ENCODE peak calls at places on chromosomes 2 and 18, in five cellular contexts. C, D, Y, T and O are unnamed samples.

GRCh38 chr18:12296457-12296856 is 11.6 kb upstream of the TUBB6 start:
- DNase-seq in C (no peak), D (no peak), Y (no peak), T (no peak), O (no peak)

GRCh38 chr2:46847726-46848421 is 67.7 kb downstream of the MCFD2 start:
- DNase-seq in C (no peak), D (no peak), Y (peak), T (no peak), O (no peak)

GRCh38 chr2:190804182-190804795 is 76.3 kb upstream of the GLS start:
- DNase-seq in C (no peak), D (no peak), Y (peak), T (no peak), O (peak)

GRCh38 chr2:43129676-43130547 is 96.5 kb downstream of the ZFP36L2 start:
- DNase-seq in C (no peak), D (no peak), Y (no peak), T (no peak), O (no peak)

GRCh38 chr2:239688098-239688497 is 287.3 kb upstream of the HDAC4 start:
- DNase-seq in C (no peak), D (no peak), Y (no peak), T (no peak), O (peak)

GRCh38 chr18:78566720-78567119 is 412.9 kb upstream of the SALL3 start:
- DNase-seq in C (no peak), D (no peak), Y (no peak), T (no peak), O (no peak)

GRCh38 chr2:74183878-74184277 is 5.2 kb upstream of the MOB1A start:
- DNase-seq in C (no peak), D (no peak), Y (no peak), T (peak), O (no peak)

GRCh38 chr2:150162241-150162942 is 325.1 kb downstream of the RND3 start:
- DNase-seq in C (no peak), D (no peak), Y (no peak), T (no peak), O (no peak)

GRCh38 chr2:121049141-121049540 is 235.9 kb downstream of the TFCP2L1 start:
- DNase-seq in C (no peak), D (no peak), Y (no peak), T (no peak), O (no peak)

GRCh38 chr2:162582357-162582798 is 238.4 kb downstream of the GCA start:
- DNase-seq in C (no peak), D (no peak), Y (peak), T (no peak), O (no peak)

GRCh38 chr2:200042102-200042735 is 86.8 kb downstream of the MAIP1 start:
- DNase-seq in C (no peak), D (no peak), Y (peak), T (no peak), O (no peak)

GRCh38 chr2:101479810-101480209 is 4.9 kb upstream of the RFX8 start:
- DNase-seq in C (no peak), D (no peak), Y (no peak), T (no peak), O (no peak)

GRCh38 chr2:12501469-12502147 is 215.1 kb upstream of the TRIB2 start:
- DNase-seq in C (no peak), D (no peak), Y (no peak), T (no peak), O (no peak)

GRCh38 chr2:229489016-229489415 is 217.9 kb upstream of the PID1 start:
- DNase-seq in C (no peak), D (peak), Y (peak), T (no peak), O (no peak)

GRCh38 chr2:220887880-220888279 is 684.2 kb downstream of the EPHA4 start:
- DNase-seq in C (no peak), D (no peak), Y (no peak), T (no peak), O (no peak)

GRCh38 chr18:57737661-57738060 is 65.5 kb downstream of the ATP8B1 start:
- DNase-seq in C (no peak), D (no peak), Y (peak), T (no peak), O (no peak)

GRCh38 chr18:51054764-51055163 is 24.8 kb downstream of the SMAD4 start:
- DNase-seq in C (no peak), D (no peak), Y (no peak), T (no peak), O (no peak)

GRCh38 chr2:241161646-241162281 is 11.5 kb downstream of the PPP1R7 start:
- DNase-seq in C (no peak), D (no peak), Y (no peak), T (no peak), O (no peak)

GRCh38 chr2:27752551-27753237 is 18.8 kb upstream of the MRPL33 start:
- DNase-seq in C (no peak), D (no peak), Y (peak), T (no peak), O (peak)

GRCh38 chr2:207133862-207134519 is 31.8 kb downstream of the KLF7 start:
- DNase-seq in C (peak), D (no peak), Y (peak), T (no peak), O (no peak)

GRCh38 chr2:45130758-45131157 is 121.5 kb upstream of the SIX2 start:
- DNase-seq in C (no peak), D (no peak), Y (peak), T (no peak), O (no peak)

GRCh38 chr2:191352536-191352935 is 107.3 kb downstream of the MYO1B start:
- DNase-seq in C (no peak), D (no peak), Y (peak), T (no peak), O (no peak)

GRCh38 chr18:73409242-73409641 is 541.5 kb upstream of the NETO1 start:
- DNase-seq in C (no peak), D (no peak), Y (no peak), T (no peak), O (no peak)

GRCh38 chr2:8004250-8004681 is 677.6 kb upstream of the ID2 start:
- DNase-seq in C (no peak), D (no peak), Y (peak), T (peak), O (no peak)

GRCh38 chr2:128775064-128775347 is 456.3 kb upstream of the HS6ST1 start:
- DNase-seq in C (no peak), D (no peak), Y (no peak), T (no peak), O (no peak)

GRCh38 chr2:64654063-64654811 is 524 bp upstream of the SERTAD2 start:
- DNase-seq in C (peak), D (no peak), Y (peak), T (peak), O (peak)

GRCh38 chr2:61291851-61292575 is 130.0 kb downstream of the C2orf74 start:
- DNase-seq in C (no peak), D (no peak), Y (no peak), T (no peak), O (no peak)

GRCh38 chr2:178404380-178404767 is 46.6 kb downstream of the PRKRA start:
- DNase-seq in C (no peak), D (peak), Y (peak), T (peak), O (no peak)

GRCh38 chr2:126446106-126446695 is 209.8 kb upstream of the GYPC start:
- DNase-seq in C (no peak), D (no peak), Y (no peak), T (no peak), O (no peak)

GRCh38 chr2:15134957-15135356 is 426.2 kb downstream of the NBAS start:
- DNase-seq in C (no peak), D (no peak), Y (no peak), T (no peak), O (no peak)

GRCh38 chr18:2948038-2948437 is 64.9 kb downstream of the LPIN2 start:
- DNase-seq in C (no peak), D (no peak), Y (peak), T (no peak), O (no peak)

GRCh38 chr2:144524190-144524957 is 4.5 kb upstream of the ZEB2 start:
- DNase-seq in C (peak), D (peak), Y (no peak), T (peak), O (peak)

GRCh38 chr2:85756195-85756594 is 2.4 kb downstream of the ATOH8 start:
- DNase-seq in C (no peak), D (no peak), Y (no peak), T (no peak), O (no peak)

GRCh38 chr2:85753035-85753524 is 711 bp upstream of the ATOH8 start:
- DNase-seq in C (no peak), D (peak), Y (no peak), T (no peak), O (no peak)

GRCh38 chr2:85753525-85754312 is at the start of gene ATOH8:
- DNase-seq in C (peak), D (peak), Y (no peak), T (peak), O (peak)

GRCh38 chr2:85755122-85756027 is 1.6 kb downstream of the ATOH8 start:
- DNase-seq in C (no peak), D (no peak), Y (no peak), T (no peak), O (no peak)

DNA sequence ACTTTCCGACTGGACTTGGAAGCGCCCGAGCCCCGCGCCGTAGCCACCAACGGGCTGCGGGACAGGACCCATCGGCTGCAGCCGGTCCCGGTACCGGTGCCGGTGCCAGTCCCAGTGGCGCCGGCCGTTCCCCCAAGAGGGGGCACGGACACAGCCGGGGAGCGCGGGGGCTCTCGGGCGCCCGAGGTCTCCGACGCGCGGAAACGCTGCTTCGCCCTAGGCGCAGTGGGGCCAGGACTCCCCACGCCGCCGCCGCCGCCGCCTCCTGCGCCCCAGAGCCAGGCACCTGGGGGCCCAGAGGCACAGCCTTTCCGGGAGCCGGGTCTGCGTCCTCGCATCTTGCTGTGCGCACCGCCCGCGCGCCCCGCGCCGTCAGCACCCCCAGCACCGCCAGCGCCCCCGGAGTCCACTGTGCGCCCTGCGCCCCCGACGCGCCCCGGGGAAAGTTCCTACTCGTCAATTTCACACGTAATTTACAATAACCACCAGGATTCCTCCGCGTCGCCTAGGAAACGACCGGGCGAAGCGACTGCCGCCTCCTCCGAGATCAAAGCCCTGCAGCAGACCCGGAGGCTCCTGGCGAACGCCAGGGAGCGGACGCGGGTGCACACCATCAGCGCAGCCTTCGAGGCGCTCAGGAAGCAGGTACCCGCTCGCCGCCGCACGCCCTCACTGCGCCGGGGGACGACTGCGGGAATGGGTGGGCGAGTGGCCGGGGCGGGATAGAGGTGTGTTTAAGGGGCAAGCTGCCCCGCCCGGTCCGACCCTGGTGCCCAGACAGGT is 713 bp downstream of the ATOH8 start:
- DNase-seq in C (peak), D (peak), Y (no peak), T (no peak), O (peak)
- TF ChIP-seq CTCF in C (peak), D (no peak), Y (no peak), T (peak), O (no peak)

GRCh38 chr2:39119732-39120520 is 925 bp downstream of the SOS1 start:
- DNase-seq in C (peak), D (peak), Y (no peak), T (peak), O (peak)
- TF ChIP-seq CTCF in C (peak), D (no peak), Y (peak), T (peak), O (no peak)

GRCh38 chr18:74507120-74507881 is 11.1 kb downstream of the CNDP2 start:
- DNase-seq in C (no peak), D (no peak), Y (no peak), T (no peak), O (no peak)

GRCh38 chr18:74509856-74510769 is 13.9 kb downstream of the CNDP2 start:
- DNase-seq in C (no peak), D (no peak), Y (no peak), T (no peak), O (no peak)

GRCh38 chr18:74508366-74508765 is 12.2 kb downstream of the CNDP2 start:
- DNase-seq in C (no peak), D (no peak), Y (no peak), T (no peak), O (no peak)

GRCh38 chr18:74507927-74508326 is 11.8 kb downstream of the CNDP2 start:
- DNase-seq in C (no peak), D (no peak), Y (no peak), T (no peak), O (no peak)

DNA sequence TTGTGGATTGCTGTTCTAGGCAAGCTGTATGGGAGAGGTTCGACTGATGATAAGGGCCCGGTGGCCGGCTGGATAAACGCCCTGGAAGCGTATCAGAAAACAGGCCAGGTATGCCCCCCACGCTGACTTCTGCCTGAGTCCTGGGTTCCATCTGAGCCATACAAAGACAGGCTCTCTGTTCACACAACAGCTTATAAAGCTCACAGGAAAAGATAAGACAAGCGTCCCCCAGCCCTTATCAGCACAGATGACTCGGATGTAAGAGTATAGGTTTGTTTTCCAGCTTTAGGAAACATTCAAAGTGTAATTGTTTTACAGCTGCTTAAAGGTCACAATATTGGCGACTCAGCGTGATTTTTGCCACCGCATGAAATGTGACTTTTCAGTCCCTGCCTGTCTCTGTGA is 12.7 kb downstream of the CNDP2 start:
- DNase-seq in C (no peak), D (no peak), Y (no peak), T (no peak), O (no peak)
- TF ChIP-seq CTCF in C (no peak), D (no peak), Y (no peak), T (no peak), O (no peak)

GRCh38 chr2:233915133-233915532 is 2.0 kb upstream of the TRPM8 start:
- DNase-seq in C (no peak), D (no peak), Y (peak), T (peak), O (no peak)
- TF ChIP-seq CTCF in C (peak), D (peak), Y (peak), T (peak), O (no peak)

DNA sequence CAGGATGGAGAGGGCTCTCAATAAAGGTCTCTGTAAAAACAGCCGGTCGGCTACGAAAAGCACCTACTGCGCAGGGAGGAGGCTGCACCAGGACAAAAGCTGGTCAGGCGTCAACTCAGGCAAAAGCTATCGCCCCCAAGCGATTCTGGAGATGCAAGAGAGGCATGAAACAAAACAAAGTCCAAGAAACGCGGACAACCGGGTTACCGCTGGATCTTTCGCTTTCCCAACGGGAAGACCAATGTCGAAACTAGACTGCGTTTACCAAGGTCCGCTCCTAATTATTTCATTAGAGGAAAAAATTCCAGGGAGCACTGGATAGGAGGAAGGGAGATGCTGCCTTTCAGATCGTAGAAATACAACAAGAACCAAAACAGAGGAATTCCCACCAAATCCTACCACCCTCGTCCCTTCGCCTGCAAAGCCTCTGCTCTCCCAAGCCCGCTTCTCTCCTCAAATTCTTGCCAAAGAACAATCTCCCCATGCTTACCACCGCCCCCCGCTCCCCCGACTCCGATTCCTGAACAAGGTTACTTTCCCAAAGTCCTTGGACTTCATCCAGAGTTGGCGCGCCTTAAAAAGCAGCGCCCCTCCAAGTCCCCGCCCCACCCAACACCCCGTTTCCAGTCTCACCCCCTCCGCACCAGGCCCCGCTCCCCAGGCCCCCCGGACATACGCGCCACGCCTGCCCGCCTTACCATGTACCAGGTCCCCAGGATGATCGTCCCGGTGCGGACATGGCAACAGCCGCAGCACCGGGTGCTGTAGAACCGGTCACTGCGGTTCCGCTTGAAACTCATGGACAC is 513 bp downstream of the LAPTM4A start:
- DNase-seq in C (peak), D (peak), Y (peak), T (peak), O (peak)
- TF ChIP-seq CTCF in C (peak), D (no peak), Y (peak), T (peak), O (no peak)